ENCODE peak calls at places on chromosomes 4 and X, in eight cellular contexts. X, N, T, G, E, S, O and K are unnamed samples.
A peak's percentile ranks its signal among the peaks of the same experiment; 100 is the strongest.

GRCh38 chr4:141464366-141464765 is 172.0 kb upstream of the IL15 start:
- DNase-seq in T (no peak), O (no peak), G (no peak), S (no peak), N (no peak), X (no peak), E (no peak), K (no peak)

GRCh38 chr4:52594961-52595360 is 64.1 kb downstream of the USP46 start:
- DNase-seq in O (no peak), T (no peak), S (no peak), E (no peak), N (no peak), G (peak; percentile 41), X (no peak), K (no peak)

GRCh38 chrX:135652602-135653001 is 60.8 kb upstream of the CT45A1 start:
- DNase-seq in T (no peak), G (no peak), S (no peak), N (no peak), O (no peak), X (no peak), E (no peak), K (no peak)

GRCh38 chrX:151852294-151852693 is 60.4 kb upstream of the MAGEA4 start:
- DNase-seq in E (no peak), T (no peak), O (no peak), G (no peak), N (no peak), X (no peak), S (no peak), K (no peak)

GRCh38 chr4:184621518-184621917 is 27.7 kb downstream of the CASP3 start:
- DNase-seq in T (no peak), N (no peak), G (no peak), E (peak; percentile 48), S (no peak), X (no peak), O (no peak), K (no peak)

GRCh38 chr4:145939856-145940255 is 1.2 kb upstream of the ZNF827 start:
- DNase-seq in N (no peak), S (no peak), G (peak; percentile 65), O (no peak), E (no peak), X (no peak), T (no peak), K (no peak)

GRCh38 chr4:144355809-144356757 is 215.6 kb upstream of the GYPA start:
- DNase-seq in X (no peak), G (peak; percentile 78), T (peak; percentile 7), E (peak; percentile 3), O (no peak), S (peak; percentile 13), N (no peak), K (no peak)

GRCh38 chr4:8539661-8540060 is 40.5 kb upstream of the GPR78 start:
- DNase-seq in E (no peak), S (no peak), N (no peak), O (no peak), G (no peak), X (no peak), T (no peak), K (no peak)

GRCh38 chr4:120921456-120922389 is 803 bp downstream of the PRDM5 start:
- DNase-seq in E (no peak), G (peak; percentile 84), X (peak; percentile 90), T (no peak), O (peak; percentile 31), N (no peak), S (peak; percentile 53), K (no peak)

GRCh38 chr4:7898385-7898784 is 41.3 kb downstream of the AFAP1 start:
- DNase-seq in X (no peak), O (no peak), N (no peak), T (no peak), E (no peak), S (no peak), G (no peak), K (no peak)

GRCh38 chr4:65624651-65625050 is 45.6 kb downstream of the EPHA5 start:
- DNase-seq in N (no peak), T (no peak), S (no peak), G (peak; percentile 5), X (no peak), E (no peak), O (no peak), K (no peak)

GRCh38 chr4:126850286-126850685 is 782.5 kb upstream of the INTU start:
- DNase-seq in S (no peak), E (no peak), O (no peak), G (peak; percentile 93), T (no peak), X (no peak), N (no peak), K (no peak)

GRCh38 chrX:129632443-129632842 is 22.3 kb downstream of the APLN start:
- DNase-seq in O (no peak), G (peak; percentile 59), X (no peak), S (no peak), N (no peak), T (no peak), E (no peak), K (no peak)

GRCh38 chr4:67288964-67289363 is 256.3 kb downstream of the CENPC start:
- DNase-seq in X (no peak), T (peak; percentile 18), O (no peak), G (no peak), N (no peak), E (peak; percentile 14), S (no peak), K (no peak)

GRCh38 chr4:148946271-148946670 is 504.1 kb upstream of the NR3C2 start:
- DNase-seq in S (no peak), T (no peak), G (no peak), E (no peak), N (no peak), O (no peak), X (no peak), K (no peak)

GRCh38 chr4:174217273-174218126 is 66.0 kb downstream of the FBXO8 start:
- DNase-seq in T (no peak), O (no peak), G (peak; percentile 56), S (no peak), X (peak; percentile 85), N (no peak), E (no peak), K (no peak)

GRCh38 chr4:39975488-39976089 is 2.1 kb downstream of the PDS5A start:
- DNase-seq in X (no peak), S (no peak), E (no peak), N (no peak), G (peak; percentile 57), T (no peak), O (no peak), K (no peak)

GRCh38 chr4:185738038-185738552 is 73.9 kb downstream of the SORBS2 start:
- DNase-seq in T (no peak), S (no peak), X (no peak), E (no peak), G (peak; percentile 52), N (no peak), O (no peak), K (no peak)

GRCh38 chrX:150362599-150363481 is at the start of gene MAMLD1:
- DNase-seq in N (peak; percentile 31), E (no peak), T (no peak), S (peak; percentile 56), G (peak; percentile 87), O (peak; percentile 60), X (peak; percentile 89), K (peak; percentile 41)

GRCh38 chr4:133498149-133498548 is 349.1 kb downstream of the PCDH10 start:
- DNase-seq in N (no peak), O (no peak), S (no peak), X (no peak), E (no peak), G (no peak), T (no peak), K (no peak)

GRCh38 chr4:112085156-112086035 is 59.9 kb upstream of the FAM241A start:
- DNase-seq in S (no peak), E (no peak), O (no peak), X (no peak), N (no peak), G (no peak), T (no peak), K (no peak)
- H3K27ac ChIP-seq in S (no peak overlapping the region), E (no peak overlapping the region), O (no peak overlapping the region), X (no peak overlapping the region), N (no peak overlapping the region), G (no peak overlapping the region), T (no peak overlapping the region), K (no peak overlapping the region)

GRCh38 chrX:41010188-41010846 is 74.9 kb upstream of the USP9X start:
- DNase-seq in E (peak; percentile 89), N (peak; percentile 48), G (peak; percentile 91), X (peak; percentile 91), T (no peak), S (peak; percentile 41), O (peak; percentile 41), K (peak; percentile 13)
- H3K4me3 ChIP-seq in E (peak overlapping the region; percentile 54), N (peak overlapping the region; percentile 32), G (peak overlapping the region; percentile 72), X (peak overlapping the region; percentile 36), T (no peak overlapping the region), S (peak overlapping the region; percentile 47), O (peak overlapping the region; percentile 59), K (peak overlapping the region; percentile 30)

GRCh38 chr4:114558446-114559020 is 40.1 kb upstream of the UGT8 start:
- DNase-seq in S (no peak), N (no peak), T (peak; percentile 49), X (no peak), G (no peak), E (no peak), O (no peak), K (no peak)

GRCh38 chr4:114561590-114561989 is 37.0 kb upstream of the UGT8 start:
- DNase-seq in X (no peak), G (no peak), E (no peak), T (no peak), S (no peak), N (no peak), O (no peak), K (no peak)

GRCh38 chr4:114563536-114564315 is 34.9 kb upstream of the UGT8 start:
- DNase-seq in E (no peak), O (no peak), N (no peak), S (no peak), X (no peak), G (peak; percentile 1), T (no peak), K (no peak)

DNA sequence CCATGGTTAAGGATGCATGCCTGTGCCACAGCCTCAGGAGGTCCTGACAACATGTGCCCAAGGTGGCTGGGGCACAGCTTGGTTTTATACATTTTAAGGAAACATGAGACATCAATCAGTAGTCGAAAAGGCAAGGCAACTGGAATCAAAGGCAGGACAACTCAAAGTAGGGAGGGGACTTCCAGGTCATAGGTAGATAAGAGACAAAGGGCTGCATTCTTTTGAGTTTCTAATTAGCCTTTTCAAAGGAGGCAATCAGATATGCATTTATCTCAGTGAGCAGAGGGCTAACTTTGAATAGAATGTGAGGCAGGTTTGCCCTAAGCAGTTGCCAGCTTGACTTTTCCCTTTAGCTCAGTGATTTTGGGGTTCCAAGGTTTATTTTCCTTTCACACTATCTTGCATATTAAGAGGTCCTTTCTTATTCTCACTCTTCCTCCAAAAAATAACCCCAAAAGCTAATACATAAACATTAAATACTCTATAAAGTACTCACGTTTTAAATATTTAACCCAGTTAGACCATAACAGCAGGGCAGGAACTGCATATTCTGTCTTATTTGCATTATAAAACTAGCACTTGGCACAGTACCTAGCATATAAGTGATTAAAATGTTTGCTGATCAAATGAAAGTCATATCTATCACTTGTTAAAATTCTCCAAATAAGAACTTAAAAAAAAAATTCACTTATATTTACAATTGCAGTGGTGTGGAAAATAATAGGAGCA is 36.3 kb upstream of the UGT8 start:
- DNase-seq in O (no peak), N (no peak), E (no peak), S (no peak), X (no peak), G (no peak), T (no peak), K (no peak)
- H3K4me1 ChIP-seq in O (no peaks in the 10 kb centered on the region), N (no peaks in the 10 kb centered on the region), E (no peaks in the 10 kb centered on the region), S (no peaks in the 10 kb centered on the region), X (no peaks in the 10 kb centered on the region), G (no peaks in the 10 kb centered on the region), T (no peaks in the 10 kb centered on the region), K (no peaks in the 10 kb centered on the region)

GRCh38 chr4:48195853-48196252 is 61.8 kb upstream of the TXK start:
- DNase-seq in O (no peak), N (no peak), T (no peak), S (no peak), E (no peak), G (no peak), X (no peak), K (no peak)
- H3K27ac ChIP-seq in O (no peak overlapping the region), N (no peak overlapping the region), T (peak overlapping the region; percentile 61), S (no peak overlapping the region), E (no peak overlapping the region), G (no peak overlapping the region), X (no peak overlapping the region), K (no peak overlapping the region)